ENCODE peak calls at places on chromosomes 12 and 14, in five cellular contexts. A, W, O, Q and Y are unnamed samples.
A peak's percentile ranks its signal among the peaks of the same experiment; 100 is the strongest.

GRCh38 chr12:15322164-15323054 is at the start of gene PTPRO:
- DNase-seq in A (no peak), O (no peak), W (no peak), Q (no peak), Y (peak; percentile 50)

GRCh38 chr14:68926236-68926635 is 52.9 kb downstream of the ACTN1 start:
- DNase-seq in Q (no peak), A (no peak), O (no peak), W (no peak), Y (no peak)

GRCh38 chr14:20215196-20215595 is 8.3 kb upstream of the OR11H6 start:
- DNase-seq in W (no peak), Q (no peak), O (no peak), A (no peak), Y (no peak)

GRCh38 chr12:4615667-4616066 is 33.2 kb downstream of the AKAP3 start:
- DNase-seq in W (no peak), Q (no peak), O (no peak), A (no peak), Y (no peak)

GRCh38 chr12:132130690-132131089 is 13.4 kb downstream of the DDX51 start:
- DNase-seq in W (no peak), A (no peak), Q (no peak), O (no peak), Y (no peak)

GRCh38 chr12:78562358-78563205 is 302.0 kb upstream of the SYT1 start:
- DNase-seq in O (peak; percentile 10), W (no peak), Q (peak; percentile 2), A (no peak), Y (no peak)

GRCh38 chr12:50166776-50167025 is 468 bp downstream of the CERS5 start:
- DNase-seq in W (no peak), O (no peak), A (peak; percentile 75), Q (no peak), Y (no peak)

GRCh38 chr14:33564774-33565630 is 385.9 kb downstream of the EGLN3 start:
- DNase-seq in W (no peak), Q (peak; percentile 10), O (peak; percentile 85), A (no peak), Y (no peak)

GRCh38 chr14:102510616-102511520 is 1.3 kb upstream of the ANKRD9 start:
- DNase-seq in W (no peak), Q (no peak), O (no peak), A (no peak), Y (peak; percentile 55)

GRCh38 chr12:85405781-85406522 is 125.9 kb downstream of the ALX1 start:
- DNase-seq in Q (peak; percentile 5), O (peak; percentile 22), W (no peak), A (no peak), Y (no peak)

GRCh38 chr12:9662488-9662887 is 7.0 kb upstream of the CLEC2D start:
- DNase-seq in W (no peak), A (no peak), O (no peak), Q (no peak), Y (no peak)

GRCh38 chr12:104957388-104958008 is 592 bp downstream of the SLC41A2 start:
- DNase-seq in A (no peak), O (no peak), W (peak; percentile 24), Q (no peak), Y (no peak)

GRCh38 chr12:103958621-103959020 is 7.1 kb upstream of the TDG start:
- DNase-seq in O (no peak), A (no peak), W (no peak), Q (no peak), Y (no peak)

GRCh38 chr14:102000902-102001301 is 36.5 kb downstream of the DYNC1H1 start:
- DNase-seq in W (no peak), O (no peak), A (no peak), Q (no peak), Y (no peak)

GRCh38 chr12:111339306-111339938 is 29.5 kb downstream of the PHETA1 start:
- DNase-seq in O (no peak), A (no peak), W (no peak), Q (no peak), Y (no peak)

GRCh38 chr12:59579616-59580015 is 16.2 kb upstream of the SLC16A7 start:
- DNase-seq in W (no peak), Q (no peak), A (no peak), O (no peak), Y (no peak)

GRCh38 chr12:132702640-132703039 is 8.0 kb upstream of the PGAM5 start:
- DNase-seq in O (no peak), W (no peak), Q (no peak), A (no peak), Y (no peak)

GRCh38 chr14:54652188-54652889 is 85.4 kb downstream of the SAMD4A start:
- DNase-seq in W (no peak), A (peak; percentile 73), O (peak; percentile 98), Q (peak; percentile 100), Y (peak; percentile 84)

GRCh38 chr12:111404362-111405148 is 1.2 kb upstream of the SH2B3 start:
- DNase-seq in Q (no peak), A (peak; percentile 61), W (no peak), O (no peak), Y (no peak)

GRCh38 chr14:91753501-91754128 is 21.7 kb upstream of the CATSPERB start:
- DNase-seq in Q (no peak), O (no peak), W (no peak), A (no peak), Y (no peak)

GRCh38 chr12:52540531-52540930 is 12.4 kb downstream of the KRT71 start:
- DNase-seq in W (no peak), A (no peak), Q (no peak), O (no peak), Y (no peak)

GRCh38 chr14:93079865-93080403 is 35.8 kb downstream of the ITPK1 start:
- DNase-seq in O (no peak), W (no peak), Q (no peak), A (no peak), Y (no peak)

GRCh38 chr14:93078830-93079229 is 36.9 kb downstream of the ITPK1 start:
- DNase-seq in O (peak; percentile 62), Q (peak; percentile 25), W (no peak), A (no peak), Y (no peak)

GRCh38 chr14:93076755-93077154 is 39.0 kb downstream of the ITPK1 start:
- DNase-seq in A (no peak), W (no peak), Q (no peak), O (no peak), Y (no peak)

GRCh38 chr14:93081875-93082570 is 33.7 kb downstream of the ITPK1 start:
- DNase-seq in W (no peak), O (no peak), A (no peak), Q (no peak), Y (no peak)

GRCh38 chr14:93079321-93079720 is 36.4 kb downstream of the ITPK1 start:
- DNase-seq in A (no peak), W (no peak), O (no peak), Q (no peak), Y (no peak)
- TF ChIP-seq CTCF in A (no peak), W (no peak), O (peak; percentile 24), Q (no peak), Y (no peak)

GRCh38 chr14:23438130-23438893 is 2.9 kb upstream of the MYH7 start:
- DNase-seq in Q (no peak), W (no peak), O (no peak), A (no peak), Y (no peak)
- TF ChIP-seq CTCF in Q (no peak), W (no peak), O (no peak), A (no peak), Y (no peak)

DNA sequence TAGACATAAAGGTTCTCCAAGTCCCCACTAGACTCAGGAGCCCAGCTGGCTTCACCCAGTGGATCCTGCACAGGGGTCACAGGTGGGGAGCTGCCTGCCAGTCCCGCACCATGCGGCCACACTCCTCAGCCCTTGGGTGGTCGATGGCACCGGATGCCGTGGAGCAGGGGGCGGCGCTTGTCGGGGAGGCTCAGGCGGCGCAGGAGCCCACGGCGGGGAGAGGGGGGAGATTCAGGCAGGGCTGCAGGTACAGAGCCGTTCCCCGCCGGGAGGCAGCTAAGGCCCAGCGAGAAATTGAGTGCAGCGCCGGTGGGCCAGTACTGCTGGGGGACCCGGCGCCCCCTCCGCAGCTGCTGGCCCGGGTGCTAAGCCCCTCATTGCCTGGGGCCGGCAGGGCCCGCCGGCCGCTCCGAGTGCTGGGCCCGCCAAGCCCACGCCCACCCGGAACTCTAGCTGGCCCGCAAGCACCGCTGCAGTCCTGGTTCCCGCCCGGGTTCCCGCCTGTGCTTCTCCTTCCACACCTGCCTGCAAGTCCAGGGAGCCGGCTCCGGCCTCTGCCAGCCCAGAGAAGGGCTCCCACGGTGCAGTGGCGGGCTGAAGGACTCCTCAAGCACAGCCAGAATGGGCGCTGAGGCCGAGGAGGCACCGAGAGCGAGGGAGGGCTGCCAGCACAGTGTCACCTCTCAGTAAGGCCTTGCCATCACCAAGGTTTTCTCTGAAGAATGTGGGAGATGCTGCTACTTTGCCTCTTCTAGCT is 58.4 kb upstream of the PPP1R12A start:
- DNase-seq in Q (no peak), W (no peak), A (no peak), O (no peak), Y (no peak)
- TF ChIP-seq CTCF in Q (no peak), W (no peak), A (no peak), O (no peak), Y (no peak)

GRCh38 chr12:96289067-96289466 is 94.9 kb downstream of the ELK3 start:
- DNase-seq in O (no peak), A (no peak), Q (no peak), W (no peak), Y (no peak)
- TF ChIP-seq CTCF in O (no peak), A (no peak), Q (no peak), W (no peak), Y (no peak)

GRCh38 chr14:70096866-70097265 is 91.9 kb downstream of the SLC8A3 start:
- DNase-seq in O (peak; percentile 22), Q (peak; percentile 14), W (no peak), A (no peak), Y (no peak)
- TF ChIP-seq CTCF in O (peak; percentile 51), Q (peak; percentile 20), W (no peak), A (no peak), Y (no peak)

DNA sequence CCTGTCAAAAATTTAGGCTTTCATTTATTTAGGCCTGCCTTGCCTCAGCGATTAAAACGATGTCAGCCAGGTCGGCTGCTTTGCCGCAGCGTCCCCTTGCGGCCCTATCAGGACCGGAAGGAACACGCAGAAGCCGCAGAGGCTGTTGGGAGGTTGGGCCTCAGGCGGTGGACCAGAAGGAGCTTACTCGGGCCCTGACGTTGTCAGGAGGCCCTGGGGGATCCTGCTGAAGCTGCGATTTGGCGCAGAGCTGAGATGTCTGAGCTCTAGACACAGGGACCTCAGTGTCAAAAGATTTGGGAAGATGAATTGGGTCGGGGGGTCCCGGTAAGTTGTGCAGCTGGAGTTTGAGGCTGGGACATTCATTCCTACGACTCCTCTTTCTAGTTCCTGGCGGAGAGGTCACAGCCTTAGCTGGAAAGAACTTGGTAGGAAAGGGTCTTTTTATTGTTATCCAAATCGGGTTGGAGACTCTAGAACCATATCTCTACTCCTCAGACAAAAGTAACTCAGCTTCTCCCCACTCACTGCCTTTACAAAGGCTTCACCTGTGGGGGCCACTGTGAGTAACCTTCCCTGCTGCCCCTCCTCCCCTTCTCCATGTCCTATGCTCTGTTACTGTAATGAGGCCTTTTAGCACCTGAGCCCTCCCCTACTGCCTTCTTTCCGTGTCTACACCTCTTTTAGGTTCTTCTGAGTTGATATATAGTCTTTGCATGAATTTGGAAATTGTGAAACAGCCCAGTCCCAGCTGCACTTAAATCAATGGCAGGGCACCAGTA is 6.6 kb upstream of the ABCD2 start:
- DNase-seq in Q (no peak), W (no peak), A (no peak), O (no peak), Y (no peak)
- TF ChIP-seq CTCF in Q (no peak), W (no peak), A (no peak), O (no peak), Y (no peak)

GRCh38 chr14:26531894-26532293 is 65.9 kb downstream of the NOVA1 start:
- DNase-seq in W (no peak), Q (peak; percentile 81), O (peak; percentile 24), A (no peak), Y (no peak)
- TF ChIP-seq CTCF in W (no peak), Q (peak; percentile 62), O (peak; percentile 46), A (no peak), Y (no peak)

GRCh38 chr12:770474-770873 is 18.1 kb downstream of the WNK1 start:
- DNase-seq in A (no peak), O (no peak), W (no peak), Q (no peak), Y (no peak)
- TF ChIP-seq CTCF in A (no peak), O (no peak), W (no peak), Q (no peak), Y (no peak)